ENCODE peak calls at places on chromosomes 11 and 22, in six cellular contexts. N is HepG2, G is SK-N-SH, M is GM12878, J is H1, S is K562. W is an unnamed sample.

GRCh38 chr11:119323532-119324033 is 6.7 kb upstream of the MCAM start:
- DNase-seq in N (peak), G (peak), M (peak), J (no peak), S (peak), W (peak)

GRCh38 chr11:47599821-47600377 is 5.7 kb upstream of the C1QTNF4 start:
- DNase-seq in N (no peak), G (no peak), M (no peak), J (no peak), S (no peak), W (no peak)

GRCh38 chr11:66188580-66188979 is 79.9 kb upstream of the RAB1B start:
- DNase-seq in N (no peak), G (no peak), M (no peak), J (no peak), S (no peak), W (no peak)

GRCh38 chr11:64857485-64857884 is 13.0 kb upstream of the CDC42BPG start:
- DNase-seq in N (no peak), G (no peak), M (no peak), J (no peak), S (no peak), W (no peak)

GRCh38 chr11:31863170-31863929 is 52.2 kb upstream of the PAX6 start:
- DNase-seq in N (no peak), G (no peak), M (no peak), J (peak), S (no peak), W (no peak)

GRCh38 chr11:84106560-84106959 is 820.4 kb upstream of the CCDC90B start:
- DNase-seq in N (peak), G (no peak), M (no peak), J (no peak), S (no peak), W (no peak)

GRCh38 chr11:19873730-19874129 is 161.1 kb downstream of the NAV2 start:
- DNase-seq in N (no peak), G (no peak), M (no peak), J (no peak), S (no peak), W (no peak)

GRCh38 chr11:68398870-68399865 is 61.4 kb upstream of the PPP6R3 start:
- DNase-seq in N (no peak), G (peak), M (no peak), J (no peak), S (peak), W (no peak)

GRCh38 chr11:119432484-119433368 is 9.8 kb upstream of the THY1 start:
- DNase-seq in N (no peak), G (peak), M (no peak), J (no peak), S (no peak), W (no peak)

GRCh38 chr22:47084226-47084625 is 321.8 kb downstream of the TBC1D22A start:
- DNase-seq in N (no peak), G (no peak), M (no peak), J (no peak), S (no peak), W (no peak)

GRCh38 chr22:27632451-27633295 is 168.9 kb downstream of the MN1 start:
- DNase-seq in N (no peak), G (peak), M (no peak), J (no peak), S (peak), W (no peak)

GRCh38 chr11:123351375-123351774 is 78.7 kb upstream of the GRAMD1B start:
- DNase-seq in N (no peak), G (peak), M (no peak), J (no peak), S (no peak), W (no peak)

GRCh38 chr22:46297151-46297819 is 615 bp downstream of the GTSE1 start:
- DNase-seq in N (peak), G (no peak), M (no peak), J (no peak), S (no peak), W (peak)

GRCh38 chr22:23565288-23565941 is 14.7 kb downstream of the IGLL1 start:
- DNase-seq in N (no peak), G (peak), M (no peak), J (no peak), S (no peak), W (peak)

GRCh38 chr11:32809313-32809712 is 14.9 kb upstream of the CCDC73 start:
- DNase-seq in N (peak), G (peak), M (no peak), J (peak), S (peak), W (peak)

GRCh38 chr11:13384837-13385417 is 78.1 kb downstream of the BTBD10 start:
- DNase-seq in N (peak), G (peak), M (peak), J (peak), S (peak), W (no peak)

GRCh38 chr22:20111045-20111688 is 4.7 kb upstream of the RANBP1 start:
- DNase-seq in N (peak), G (peak), M (no peak), J (no peak), S (peak), W (peak)

GRCh38 chr11:69950621-69951020 is 127.5 kb upstream of the ANO1 start:
- DNase-seq in N (no peak), G (no peak), M (no peak), J (no peak), S (peak), W (no peak)

GRCh38 chr11:134003792-134004405 is 47.1 kb upstream of the IGSF9B start:
- DNase-seq in N (no peak), G (no peak), M (no peak), J (no peak), S (no peak), W (no peak)

GRCh38 chr11:8038393-8038792 is 42.6 kb upstream of the TUB start:
- DNase-seq in N (no peak), G (no peak), M (no peak), J (no peak), S (no peak), W (no peak)

GRCh38 chr22:39471421-39472141 is 14.8 kb downstream of the MGAT3 start:
- DNase-seq in N (no peak), G (no peak), M (peak), J (no peak), S (no peak), W (peak)

GRCh38 chr11:14905104-14906033 is 13.3 kb upstream of the CYP2R1 start:
- DNase-seq in N (no peak), G (peak), M (no peak), J (peak), S (no peak), W (no peak)

GRCh38 chr11:126197277-126197939 is 14.0 kb downstream of the RPUSD4 start:
- DNase-seq in N (no peak), G (no peak), M (no peak), J (no peak), S (no peak), W (no peak)

GRCh38 chr22:35733742-35734516 is 16.3 kb downstream of the APOL5 start:
- DNase-seq in N (no peak), G (no peak), M (no peak), J (no peak), S (no peak), W (no peak)

GRCh38 chr11:117998664-117999353 is 12.6 kb downstream of the IL10RA start:
- DNase-seq in N (no peak), G (no peak), M (no peak), J (no peak), S (no peak), W (no peak)

GRCh38 chr11:47257518-47258316 is at the start of gene NR1H3:
- DNase-seq in N (peak), G (peak), M (no peak), J (no peak), S (peak), W (no peak)

GRCh38 chr11:23423119-23423518 is 562.8 kb upstream of the CCDC179 start:
- DNase-seq in N (no peak), G (no peak), M (no peak), J (no peak), S (no peak), W (no peak)

GRCh38 chr11:69637956-69638871 is 2.7 kb upstream of the CCND1 start:
- DNase-seq in N (no peak), G (peak), M (no peak), J (no peak), S (no peak), W (peak)

GRCh38 chr11:66985508-66986177 is 10.5 kb downstream of the C11orf86 start:
- DNase-seq in N (no peak), G (no peak), M (no peak), J (no peak), S (no peak), W (no peak)

GRCh38 chr11:65808744-65809341 is 22.0 kb downstream of the OVOL1 start:
- DNase-seq in N (no peak), G (no peak), M (no peak), J (no peak), S (no peak), W (no peak)

GRCh38 chr22:23237201-23237798 is 57.0 kb downstream of the BCR start:
- DNase-seq in N (no peak), G (no peak), M (no peak), J (no peak), S (peak), W (no peak)

GRCh38 chr22:30348837-30349236 is 7.9 kb downstream of the SF3A1 start:
- DNase-seq in N (no peak), G (no peak), M (no peak), J (no peak), S (no peak), W (no peak)
- TF ChIP-seq GABPA in N (no peak), G (no peak), M (no peak), J (no peak), S (no peak), W (no peak)

DNA sequence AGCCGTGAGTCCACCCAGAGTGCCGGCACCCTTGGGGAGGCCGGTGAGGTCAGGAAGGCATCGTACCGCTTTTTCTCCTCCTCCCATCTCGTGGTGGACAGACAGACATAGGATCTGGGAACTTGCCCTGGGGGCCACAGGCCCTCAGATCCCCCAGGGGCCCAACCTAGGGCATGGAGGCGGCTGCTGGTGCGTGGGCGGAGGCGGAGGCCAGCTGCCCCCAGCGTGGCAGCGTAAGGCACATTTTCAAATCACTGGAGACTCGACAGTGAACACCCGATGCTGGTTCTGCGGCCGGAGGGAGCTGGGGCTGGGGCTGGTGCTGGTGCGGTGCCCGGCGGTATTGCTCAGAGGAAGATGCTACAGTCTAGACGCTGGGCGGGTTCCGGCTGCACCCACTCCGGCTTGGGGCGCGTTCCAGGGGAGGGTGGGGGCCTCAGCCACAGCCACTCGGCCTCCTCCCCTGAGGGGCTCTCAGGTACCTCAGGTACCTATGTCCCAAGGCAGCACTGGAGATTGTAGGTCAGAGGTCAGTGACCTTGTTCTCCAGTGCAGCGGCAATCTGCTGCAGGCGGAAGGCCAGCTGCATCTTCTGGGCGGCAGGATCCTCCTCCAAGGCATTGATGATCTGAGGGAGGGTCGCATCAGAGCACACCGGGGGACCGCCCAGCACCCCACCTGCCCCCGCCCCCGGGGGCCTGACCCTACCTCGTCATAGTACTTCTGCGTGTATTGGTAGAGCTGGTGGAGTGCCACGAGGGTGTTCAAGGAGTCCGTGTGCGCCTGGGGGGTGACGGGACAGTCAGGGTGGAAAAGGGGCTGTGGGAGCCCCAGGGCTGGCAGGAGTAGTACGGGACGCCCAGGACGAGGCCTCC is 5.2 kb upstream of the MAPK11 start:
- DNase-seq in N (no peak), G (no peak), M (no peak), J (no peak), S (no peak), W (no peak)
- H3K27ac ChIP-seq in N (no peak), G (no peak), M (no peak), J (no peak), S (no peak), W (no peak)

GRCh38 chr22:21632237-21632895 is at the start of gene CCDC116:
- DNase-seq in N (peak), G (peak), M (no peak), J (no peak), S (peak), W (peak)
- TF ChIP-seq GABPA in N (no peak), G (no peak), M (no peak), J (no peak), S (no peak), W (no peak)

GRCh38 chr11:112564228-112564955 is 303.7 kb upstream of the PLET1 start:
- DNase-seq in N (peak), G (no peak), M (no peak), J (no peak), S (no peak), W (no peak)
- H3K27ac ChIP-seq in N (no peak), G (no peak), M (no peak), J (no peak), S (no peak), W (no peak)

GRCh38 chr22:17104336-17104935 is 16.7 kb downstream of the TMEM121B start:
- DNase-seq in N (no peak), G (no peak), M (no peak), J (no peak), S (no peak), W (no peak)

GRCh38 chr22:17105143-17106129 is 15.7 kb downstream of the TMEM121B start:
- DNase-seq in N (no peak), G (no peak), M (no peak), J (no peak), S (no peak), W (no peak)

GRCh38 chr22:17106785-17107546 is 14.2 kb downstream of the TMEM121B start:
- DNase-seq in N (no peak), G (no peak), M (no peak), J (no peak), S (no peak), W (peak)

GRCh38 chr22:17107547-17107810 is 13.7 kb downstream of the TMEM121B start:
- DNase-seq in N (no peak), G (no peak), M (no peak), J (no peak), S (no peak), W (no peak)

GRCh38 chr22:17106161-17106784 is 14.9 kb downstream of the TMEM121B start:
- DNase-seq in N (no peak), G (no peak), M (no peak), J (no peak), S (no peak), W (peak)
- TF ChIP-seq GABPA in N (no peak), G (no peak), M (no peak), J (no peak), S (no peak), W (no peak)

GRCh38 chr22:49010901-49011300 is 816.8 kb downstream of the BRD1 start:
- DNase-seq in N (no peak), G (peak), M (no peak), J (no peak), S (no peak), W (no peak)

GRCh38 chr22:49011379-49011768 is 816.3 kb downstream of the BRD1 start:
- DNase-seq in N (no peak), G (peak), M (no peak), J (no peak), S (no peak), W (no peak)

GRCh38 chr22:49012695-49013094 is 815.0 kb downstream of the BRD1 start:
- DNase-seq in N (no peak), G (peak), M (no peak), J (no peak), S (no peak), W (no peak)

GRCh38 chr22:49010086-49010863 is 817.4 kb downstream of the BRD1 start:
- DNase-seq in N (no peak), G (peak), M (no peak), J (no peak), S (no peak), W (no peak)

GRCh38 chr22:49011769-49012598 is 815.7 kb downstream of the BRD1 start:
- DNase-seq in N (no peak), G (peak), M (no peak), J (no peak), S (no peak), W (no peak)
- H3K27ac ChIP-seq in N (no peak), G (no peak), M (no peak), J (no peak), S (no peak), W (no peak)

DNA sequence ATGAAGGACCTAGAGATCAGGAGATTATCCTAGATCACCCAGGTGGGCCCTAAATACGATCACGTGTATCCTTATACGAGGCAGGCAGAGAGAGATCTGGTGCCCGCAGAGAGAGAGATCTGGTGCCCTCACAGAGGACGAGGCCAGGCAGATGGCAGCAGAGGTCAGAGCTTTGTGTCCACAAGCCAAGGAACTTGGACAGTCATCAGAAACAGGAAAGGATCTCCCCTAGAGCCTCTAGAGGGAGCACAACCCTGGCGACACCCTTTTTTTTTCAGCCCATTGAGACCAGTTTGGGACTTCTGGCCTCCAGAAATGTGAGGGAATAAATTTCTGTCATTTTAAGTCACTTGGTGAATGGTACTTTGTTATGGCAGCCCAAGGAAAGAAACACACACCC is 25.5 kb upstream of the TIMP3 start:
- DNase-seq in N (peak), G (peak), M (no peak), J (no peak), S (no peak), W (no peak)
- TF ChIP-seq GABPA in N (no peak), G (no peak), M (no peak), J (no peak), S (no peak), W (no peak)

GRCh38 chr11:111920908-111921307 is 2.2 kb downstream of the C11orf52 start:
- DNase-seq in N (no peak), G (no peak), M (no peak), J (no peak), S (no peak), W (no peak)

GRCh38 chr11:111916768-111917167 is 1.9 kb upstream of the C11orf52 start:
- DNase-seq in N (no peak), G (no peak), M (no peak), J (no peak), S (no peak), W (no peak)

GRCh38 chr11:111918390-111919256 is at the start of gene C11orf52:
- DNase-seq in N (peak), G (no peak), M (no peak), J (peak), S (no peak), W (no peak)

GRCh38 chr11:111917312-111917711 is 1.4 kb upstream of the C11orf52 start:
- DNase-seq in N (no peak), G (no peak), M (no peak), J (no peak), S (no peak), W (no peak)

DNA sequence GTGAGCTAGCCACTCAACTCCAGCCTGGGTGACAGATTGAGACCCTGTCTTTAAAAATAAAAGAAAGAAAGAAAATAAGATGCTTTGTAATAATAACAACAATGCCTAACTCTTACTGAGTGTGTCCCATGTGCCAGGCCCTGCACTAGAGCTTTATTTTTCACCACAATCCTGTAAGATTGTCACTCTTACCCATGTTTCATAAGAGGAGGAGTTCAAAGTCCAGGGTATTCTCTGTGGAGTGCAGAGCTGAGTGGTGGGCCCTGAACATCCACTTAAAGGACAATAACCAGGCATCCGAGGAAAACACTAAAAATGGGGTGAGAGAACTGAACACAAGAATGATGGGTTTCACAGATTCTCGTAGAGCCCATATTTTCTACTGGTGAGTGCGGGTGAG is 925 bp upstream of the C11orf52 start:
- DNase-seq in N (peak), G (no peak), M (no peak), J (no peak), S (no peak), W (no peak)
- H3K27ac ChIP-seq in N (peak), G (no peak), M (no peak), J (no peak), S (no peak), W (no peak)

GRCh38 chr11:41003339-41003992 is 456.0 kb downstream of the LRRC4C start:
- DNase-seq in N (no peak), G (no peak), M (no peak), J (no peak), S (no peak), W (no peak)
- TF ChIP-seq GABPA in N (no peak), G (no peak), M (no peak), J (no peak), S (no peak), W (no peak)

GRCh38 chr11:128222245-128222959 is 365.0 kb downstream of the ETS1 start:
- DNase-seq in N (no peak), G (no peak), M (no peak), J (no peak), S (no peak), W (no peak)
- H3K27ac ChIP-seq in N (no peak), G (no peak), M (no peak), J (no peak), S (no peak), W (no peak)

W was measured in HL-60.